ENCODE peak calls at places on chromosomes 16 and 17, in eight cellular contexts. One of them, this sample, is unnamed.

GRCh38 chr16:89422905-89423630 is 67.3 kb downstream of the ANKRD11 start:
- DNase-seq in psoas muscle: no peak
- DNase-seq in HCT116: no peak
- DNase-seq in GM23338: peak; percentile 57
- DNase-seq in CD4-positive, alpha-beta T cell: no peak
- DNase-seq in colonic mucosa: no peak
- DNase-seq in right atrium auricular region: no peak
- DNase-seq in breast epithelium: no peak
- DNase-seq in this sample: no peak

GRCh38 chr17:27741361-27741861 is 58.9 kb downstream of the NOS2 start:
- DNase-seq in psoas muscle: no peak
- DNase-seq in colonic mucosa: no peak
- DNase-seq in HCT116: no peak
- DNase-seq in GM23338: no peak
- DNase-seq in right atrium auricular region: peak; percentile 42
- DNase-seq in CD4-positive, alpha-beta T cell: no peak
- DNase-seq in breast epithelium: no peak
- DNase-seq in this sample: no peak

GRCh38 chr17:81601525-81602120 is 35.3 kb downstream of the NPLOC4 start:
- DNase-seq in GM23338: peak; percentile 78
- DNase-seq in breast epithelium: no peak
- DNase-seq in HCT116: peak; percentile 49
- DNase-seq in CD4-positive, alpha-beta T cell: peak; percentile 26
- DNase-seq in psoas muscle: no peak
- DNase-seq in colonic mucosa: peak; percentile 52
- DNase-seq in right atrium auricular region: no peak
- DNase-seq in this sample: no peak

GRCh38 chr16:50765246-50765645 is 23.4 kb downstream of the CYLD start:
- DNase-seq in right atrium auricular region: no peak
- DNase-seq in colonic mucosa: no peak
- DNase-seq in psoas muscle: no peak
- DNase-seq in HCT116: no peak
- DNase-seq in GM23338: no peak
- DNase-seq in CD4-positive, alpha-beta T cell: no peak
- DNase-seq in breast epithelium: no peak
- DNase-seq in this sample: no peak

GRCh38 chr17:31859487-31860008 is 504 bp upstream of the COPRS start:
- DNase-seq in psoas muscle: no peak
- DNase-seq in colonic mucosa: no peak
- DNase-seq in right atrium auricular region: no peak
- DNase-seq in HCT116: no peak
- DNase-seq in CD4-positive, alpha-beta T cell: no peak
- DNase-seq in GM23338: peak; percentile 42
- DNase-seq in breast epithelium: no peak
- DNase-seq in this sample: no peak

GRCh38 chr17:81867123-81867951 is 3.8 kb downstream of the ARHGDIA start:
- DNase-seq in breast epithelium: no peak
- DNase-seq in CD4-positive, alpha-beta T cell: no peak
- DNase-seq in right atrium auricular region: no peak
- DNase-seq in GM23338: peak; percentile 73
- DNase-seq in HCT116: no peak
- DNase-seq in psoas muscle: no peak
- DNase-seq in colonic mucosa: peak; percentile 69
- DNase-seq in this sample: no peak

GRCh38 chr17:13393841-13394710 is 207.7 kb downstream of the HS3ST3A1 start:
- DNase-seq in GM23338: no peak
- DNase-seq in psoas muscle: no peak
- DNase-seq in colonic mucosa: no peak
- DNase-seq in HCT116: no peak
- DNase-seq in CD4-positive, alpha-beta T cell: no peak
- DNase-seq in breast epithelium: no peak
- DNase-seq in right atrium auricular region: no peak
- DNase-seq in this sample: no peak

GRCh38 chr17:71975998-71976649 is 144.7 kb upstream of the SOX9 start:
- DNase-seq in HCT116: no peak
- DNase-seq in colonic mucosa: peak; percentile 89
- DNase-seq in breast epithelium: peak; percentile 91
- DNase-seq in right atrium auricular region: peak; percentile 94
- DNase-seq in CD4-positive, alpha-beta T cell: no peak
- DNase-seq in psoas muscle: peak; percentile 94
- DNase-seq in GM23338: peak; percentile 11
- DNase-seq in this sample: peak; percentile 53

GRCh38 chr17:81682565-81683207 is 911 bp downstream of the ARL16 start:
- DNase-seq in HCT116: no peak
- DNase-seq in breast epithelium: no peak
- DNase-seq in psoas muscle: no peak
- DNase-seq in GM23338: no peak
- DNase-seq in right atrium auricular region: no peak
- DNase-seq in colonic mucosa: no peak
- DNase-seq in CD4-positive, alpha-beta T cell: no peak
- DNase-seq in this sample: no peak

GRCh38 chr16:52123063-52123839 is 423.7 kb downstream of the TOX3 start:
- DNase-seq in colonic mucosa: no peak
- DNase-seq in right atrium auricular region: no peak
- DNase-seq in CD4-positive, alpha-beta T cell: no peak
- DNase-seq in breast epithelium: no peak
- DNase-seq in psoas muscle: no peak
- DNase-seq in GM23338: no peak
- DNase-seq in HCT116: no peak
- DNase-seq in this sample: no peak

GRCh38 chr16:2912330-2913199 is 834 bp downstream of the FLYWCH1 start:
- DNase-seq in HCT116: no peak
- DNase-seq in psoas muscle: peak; percentile 72
- DNase-seq in breast epithelium: no peak
- DNase-seq in GM23338: peak; percentile 56
- DNase-seq in CD4-positive, alpha-beta T cell: no peak
- DNase-seq in colonic mucosa: peak; percentile 47
- DNase-seq in right atrium auricular region: peak; percentile 60
- DNase-seq in this sample: peak; percentile 31

GRCh38 chr17:16013943-16014407 is 14.4 kb downstream of the TTC19 start:
- DNase-seq in HCT116: peak; percentile 36
- DNase-seq in breast epithelium: no peak
- DNase-seq in psoas muscle: no peak
- DNase-seq in CD4-positive, alpha-beta T cell: no peak
- DNase-seq in colonic mucosa: no peak
- DNase-seq in GM23338: peak; percentile 64
- DNase-seq in right atrium auricular region: no peak
- DNase-seq in this sample: no peak
- H3K27ac ChIP-seq in HCT116: no peak overlapping the region
- H3K27ac ChIP-seq in breast epithelium: peak overlapping the region; percentile 8
- H3K27ac ChIP-seq in psoas muscle: peak overlapping the region; percentile 49
- H3K27ac ChIP-seq in CD4-positive, alpha-beta T cell: no peak overlapping the region
- H3K27ac ChIP-seq in colonic mucosa: no peak overlapping the region
- H3K27ac ChIP-seq in GM23338: no peak overlapping the region
- H3K27ac ChIP-seq in right atrium auricular region: peak overlapping the region; percentile 20
- H3K27ac ChIP-seq in this sample: peak overlapping the region; percentile 39

DNA sequence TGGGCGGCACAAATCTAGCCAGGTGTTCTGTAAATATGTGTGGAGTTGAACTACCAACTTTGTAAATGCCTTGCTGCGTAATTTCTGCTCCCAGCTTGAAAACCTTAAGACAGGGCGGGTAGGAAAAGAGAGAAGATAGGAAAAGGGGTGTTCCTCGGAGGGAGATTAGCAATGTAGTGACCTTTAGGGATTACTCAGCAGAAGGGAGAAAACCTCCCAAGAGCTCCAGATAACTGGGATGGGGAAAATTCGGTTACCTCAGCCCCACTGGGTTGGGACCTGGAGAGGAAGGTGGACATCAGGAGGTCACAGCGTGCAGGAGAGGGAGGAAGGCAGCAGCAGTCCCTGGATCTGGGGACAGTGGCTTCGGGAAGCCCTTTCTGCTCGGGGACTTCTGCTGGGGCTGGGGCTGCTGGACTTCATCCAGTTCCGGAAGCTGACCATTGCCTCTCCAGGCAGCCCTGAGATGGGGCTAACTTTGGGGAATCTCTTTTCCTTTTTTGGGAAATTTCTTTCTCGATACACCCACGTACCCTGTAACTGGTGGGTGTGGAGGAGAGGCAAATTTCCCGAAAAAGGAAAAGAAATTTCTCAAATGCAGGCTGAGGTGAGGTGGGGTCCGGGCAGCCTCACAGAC is 39.2 kb downstream of the MPRIP start:
- DNase-seq in right atrium auricular region: no peak
- DNase-seq in breast epithelium: peak; percentile 38
- DNase-seq in CD4-positive, alpha-beta T cell: no peak
- DNase-seq in psoas muscle: no peak
- DNase-seq in HCT116: no peak
- DNase-seq in GM23338: no peak
- DNase-seq in colonic mucosa: no peak
- DNase-seq in this sample: no peak
- H3K27ac ChIP-seq in right atrium auricular region: no peak overlapping the region
- H3K27ac ChIP-seq in breast epithelium: peak overlapping the region; percentile 33
- H3K27ac ChIP-seq in CD4-positive, alpha-beta T cell: no peak overlapping the region
- H3K27ac ChIP-seq in psoas muscle: no peak overlapping the region
- H3K27ac ChIP-seq in HCT116: no peak overlapping the region
- H3K27ac ChIP-seq in GM23338: no peak overlapping the region
- H3K27ac ChIP-seq in colonic mucosa: no peak overlapping the region
- H3K27ac ChIP-seq in this sample: peak overlapping the region; percentile 4

DNA sequence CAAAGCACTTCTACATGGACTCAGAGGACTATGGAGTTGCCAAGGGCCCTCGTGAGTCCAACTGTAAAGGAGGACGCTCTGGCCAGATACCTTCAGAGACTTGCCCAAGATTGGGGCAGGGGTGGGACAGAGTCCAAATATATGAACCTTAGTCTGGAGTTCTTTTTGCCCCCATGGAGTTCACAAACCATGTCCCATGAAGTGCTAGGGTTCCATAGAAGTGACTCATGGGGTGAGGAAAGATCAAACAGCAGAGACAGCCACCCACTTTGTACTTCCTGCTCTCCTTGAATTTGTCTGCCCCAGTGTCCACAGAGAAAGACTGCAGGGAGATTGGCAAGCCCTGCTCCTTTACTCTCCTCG is 29.0 kb downstream of the SRL start:
- DNase-seq in psoas muscle: peak; percentile 64
- DNase-seq in HCT116: peak; percentile 13
- DNase-seq in GM23338: no peak
- DNase-seq in colonic mucosa: no peak
- DNase-seq in breast epithelium: no peak
- DNase-seq in CD4-positive, alpha-beta T cell: no peak
- DNase-seq in right atrium auricular region: no peak
- DNase-seq in this sample: no peak
- H3K27ac ChIP-seq in psoas muscle: peak overlapping the region; percentile 98
- H3K27ac ChIP-seq in HCT116: peak overlapping the region; percentile 31
- H3K27ac ChIP-seq in GM23338: no peak overlapping the region
- H3K27ac ChIP-seq in colonic mucosa: peak overlapping the region; percentile 69
- H3K27ac ChIP-seq in breast epithelium: peak overlapping the region; percentile 56
- H3K27ac ChIP-seq in CD4-positive, alpha-beta T cell: no peak overlapping the region
- H3K27ac ChIP-seq in right atrium auricular region: peak overlapping the region; percentile 98
- H3K27ac ChIP-seq in this sample: no peak overlapping the region

GRCh38 chr17:34155947-34156346 is 99.1 kb upstream of the CCL2 start:
- DNase-seq in colonic mucosa: no peak
- DNase-seq in HCT116: no peak
- DNase-seq in right atrium auricular region: no peak
- DNase-seq in psoas muscle: no peak
- DNase-seq in CD4-positive, alpha-beta T cell: no peak
- DNase-seq in GM23338: no peak
- DNase-seq in breast epithelium: no peak
- DNase-seq in this sample: no peak

GRCh38 chr17:34156741-34157589 is 98.1 kb upstream of the CCL2 start:
- DNase-seq in HCT116: no peak
- DNase-seq in right atrium auricular region: no peak
- DNase-seq in psoas muscle: no peak
- DNase-seq in GM23338: no peak
- DNase-seq in CD4-positive, alpha-beta T cell: no peak
- DNase-seq in colonic mucosa: no peak
- DNase-seq in breast epithelium: no peak
- DNase-seq in this sample: no peak

GRCh38 chr17:34153988-34154387 is 101.1 kb upstream of the CCL2 start:
- DNase-seq in colonic mucosa: no peak
- DNase-seq in CD4-positive, alpha-beta T cell: no peak
- DNase-seq in GM23338: no peak
- DNase-seq in right atrium auricular region: no peak
- DNase-seq in psoas muscle: no peak
- DNase-seq in HCT116: no peak
- DNase-seq in breast epithelium: no peak
- DNase-seq in this sample: no peak

GRCh38 chr17:34156401-34156740 is 98.7 kb upstream of the CCL2 start:
- DNase-seq in psoas muscle: no peak
- DNase-seq in colonic mucosa: no peak
- DNase-seq in right atrium auricular region: no peak
- DNase-seq in CD4-positive, alpha-beta T cell: no peak
- DNase-seq in GM23338: peak; percentile 36
- DNase-seq in HCT116: no peak
- DNase-seq in breast epithelium: no peak
- DNase-seq in this sample: no peak

DNA sequence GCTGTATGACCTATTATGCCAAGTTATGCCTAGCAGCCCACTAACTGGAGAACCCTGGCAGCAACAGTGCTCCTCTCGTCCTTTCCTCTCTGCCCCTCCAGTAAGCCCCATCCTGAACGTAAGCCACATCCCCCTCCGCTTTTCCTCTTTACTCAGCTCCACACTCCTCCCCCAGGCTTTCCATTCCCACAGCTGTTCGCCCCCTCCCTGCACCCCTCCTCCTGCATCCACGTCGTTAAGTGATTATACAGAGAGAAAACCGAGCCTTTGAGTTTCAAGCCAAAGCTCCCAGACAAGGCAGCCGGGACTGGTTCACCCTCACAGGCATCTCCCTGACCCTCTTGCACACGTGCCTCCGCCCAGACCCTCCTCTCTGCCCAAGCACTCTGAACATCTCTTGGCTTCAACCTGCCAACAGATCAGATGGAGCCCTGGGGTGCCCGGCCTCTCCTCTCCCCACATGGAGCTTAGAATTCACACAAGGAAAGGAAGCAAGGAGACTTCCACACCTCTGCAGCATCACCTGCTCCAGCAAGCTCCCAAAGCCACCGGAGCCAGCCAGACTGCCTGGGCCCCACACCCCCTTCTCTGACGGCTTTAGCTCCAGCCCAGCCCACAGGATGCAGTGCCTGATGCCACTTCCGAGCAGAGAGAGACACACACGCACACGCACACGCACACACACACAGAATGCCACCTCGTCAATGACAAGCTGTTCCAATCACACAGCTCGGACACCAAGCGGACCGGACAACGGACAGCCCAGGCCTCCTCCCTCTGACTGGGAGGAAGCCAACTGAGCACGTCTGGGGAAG is 100.0 kb upstream of the CCL2 start:
- DNase-seq in CD4-positive, alpha-beta T cell: no peak
- DNase-seq in psoas muscle: no peak
- DNase-seq in colonic mucosa: no peak
- DNase-seq in HCT116: no peak
- DNase-seq in breast epithelium: no peak
- DNase-seq in GM23338: peak; percentile 51
- DNase-seq in right atrium auricular region: no peak
- DNase-seq in this sample: peak; percentile 80
- H3K27ac ChIP-seq in CD4-positive, alpha-beta T cell: no peak overlapping the region
- H3K27ac ChIP-seq in psoas muscle: no peak overlapping the region
- H3K27ac ChIP-seq in colonic mucosa: no peak overlapping the region
- H3K27ac ChIP-seq in HCT116: no peak overlapping the region
- H3K27ac ChIP-seq in breast epithelium: no peak overlapping the region
- H3K27ac ChIP-seq in GM23338: peak overlapping the region; percentile 11
- H3K27ac ChIP-seq in right atrium auricular region: no peak overlapping the region
- H3K27ac ChIP-seq in this sample: peak overlapping the region; percentile 72

GRCh38 chr17:69516911-69517310 is 102.4 kb downstream of the MAP2K6 start:
- DNase-seq in colonic mucosa: no peak
- DNase-seq in psoas muscle: no peak
- DNase-seq in HCT116: no peak
- DNase-seq in CD4-positive, alpha-beta T cell: no peak
- DNase-seq in breast epithelium: no peak
- DNase-seq in right atrium auricular region: no peak
- DNase-seq in GM23338: no peak
- DNase-seq in this sample: no peak
- H3K27ac ChIP-seq in colonic mucosa: no peak overlapping the region
- H3K27ac ChIP-seq in psoas muscle: no peak overlapping the region
- H3K27ac ChIP-seq in HCT116: no peak overlapping the region
- H3K27ac ChIP-seq in CD4-positive, alpha-beta T cell: no peak overlapping the region
- H3K27ac ChIP-seq in breast epithelium: no peak overlapping the region
- H3K27ac ChIP-seq in right atrium auricular region: no peak overlapping the region
- H3K27ac ChIP-seq in GM23338: no peak overlapping the region
- H3K27ac ChIP-seq in this sample: no peak overlapping the region

GRCh38 chr16:27321013-27321960 is 7.5 kb downstream of the IL4R start:
- DNase-seq in psoas muscle: no peak
- DNase-seq in breast epithelium: no peak
- DNase-seq in GM23338: no peak
- DNase-seq in HCT116: no peak
- DNase-seq in colonic mucosa: no peak
- DNase-seq in CD4-positive, alpha-beta T cell: no peak
- DNase-seq in right atrium auricular region: no peak
- DNase-seq in this sample: no peak
- H3K27ac ChIP-seq in psoas muscle: no peak overlapping the region
- H3K27ac ChIP-seq in breast epithelium: peak overlapping the region; percentile 100
- H3K27ac ChIP-seq in GM23338: no peak overlapping the region
- H3K27ac ChIP-seq in HCT116: no peak overlapping the region
- H3K27ac ChIP-seq in colonic mucosa: peak overlapping the region; percentile 85
- H3K27ac ChIP-seq in CD4-positive, alpha-beta T cell: no peak overlapping the region
- H3K27ac ChIP-seq in right atrium auricular region: peak overlapping the region; percentile 40
- H3K27ac ChIP-seq in this sample: no peak overlapping the region